ENCODE peak calls at places on chromosomes 13 and 19, in four cellular contexts. Q is IMR-90, H is GM12878, E is K562. M is an unnamed sample.

GRCh38 chr19:17183271-17183757 is 31.8 kb upstream of the USE1 start:
- DNase-seq in Q (no peak), H (no peak), E (no peak), M (no peak)

GRCh38 chr13:27997904-27998522 is 9.5 kb upstream of the URAD start:
- DNase-seq in Q (peak), H (no peak), E (peak), M (peak)

GRCh38 chr19:47142779-47143178 is 12.1 kb downstream of the SAE1 start:
- DNase-seq in Q (no peak), H (no peak), E (no peak), M (no peak)

GRCh38 chr19:4539697-4540581 is at the start of gene LRG1:
- DNase-seq in Q (no peak), H (peak), E (peak), M (no peak)

GRCh38 chr19:52527134-52527953 is at the start of gene ZNF808:
- DNase-seq in Q (peak), H (peak), E (peak), M (peak)

GRCh38 chr19:27774337-27774736 is 1438.6 kb downstream of the UQCRFS1 start:
- DNase-seq in Q (no peak), H (no peak), E (peak), M (no peak)

GRCh38 chr13:28658539-28658795 is 463 bp upstream of the POMP start:
- DNase-seq in Q (no peak), H (no peak), E (no peak), M (no peak)

GRCh38 chr13:27375686-27376326 is 48.6 kb upstream of the GTF3A start:
- DNase-seq in Q (peak), H (no peak), E (peak), M (peak)

GRCh38 chr13:37640499-37640898 is 41.9 kb upstream of the POSTN start:
- DNase-seq in Q (peak), H (no peak), E (no peak), M (peak)

GRCh38 chr13:49400755-49401659 is 42.9 kb downstream of the CAB39L start:
- DNase-seq in Q (peak), H (no peak), E (no peak), M (no peak)

GRCh38 chr19:52022193-52022592 is 6.0 kb downstream of the ZNF614 start:
- DNase-seq in Q (no peak), H (no peak), E (no peak), M (no peak)

GRCh38 chr19:12838182-12838890 is at the start of gene MAST1:
- DNase-seq in Q (no peak), H (no peak), E (peak), M (peak)

GRCh38 chr19:10688545-10689280 is 12.5 kb upstream of the QTRT1 start:
- DNase-seq in Q (no peak), H (no peak), E (no peak), M (no peak)

GRCh38 chr19:1445932-1446712 is 3.8 kb upstream of the APC2 start:
- DNase-seq in Q (no peak), H (no peak), E (peak), M (peak)

GRCh38 chr19:5985098-5985783 is 7.3 kb upstream of the RANBP3 start:
- DNase-seq in Q (peak), H (no peak), E (peak), M (no peak)

GRCh38 chr13:27171244-27171829 is at the start of gene USP12:
- DNase-seq in Q (peak), H (no peak), E (peak), M (no peak)

GRCh38 chr13:99415851-99416331 is 85.4 kb upstream of the TM9SF2 start:
- DNase-seq in Q (no peak), H (no peak), E (no peak), M (no peak)

GRCh38 chr19:18999896-19000620 is 33.3 kb downstream of the SUGP2 start:
- DNase-seq in Q (peak), H (no peak), E (no peak), M (no peak)

GRCh38 chr13:70604448-70604847 is 496.2 kb upstream of the KLHL1 start:
- DNase-seq in Q (no peak), H (no peak), E (no peak), M (no peak)

GRCh38 chr19:45812297-45812696 is 2.8 kb downstream of the RSPH6A start:
- DNase-seq in Q (no peak), H (no peak), E (no peak), M (no peak)

GRCh38 chr19:40362160-40362559 is 13.7 kb downstream of the PLD3 start:
- DNase-seq in Q (no peak), H (no peak), E (no peak), M (no peak)

GRCh38 chr13:20093946-20094345 is 66.9 kb downstream of the GJA3 start:
- DNase-seq in Q (no peak), H (no peak), E (no peak), M (no peak)

GRCh38 chr19:39557791-39558622 is 18.0 kb upstream of the EID2 start:
- DNase-seq in Q (peak), H (peak), E (no peak), M (no peak)

GRCh38 chr13:110759710-110760109 is 46.2 kb downstream of the ING1 start:
- DNase-seq in Q (peak), H (no peak), E (no peak), M (no peak)

GRCh38 chr13:23617551-23618014 is 47.4 kb downstream of the TNFRSF19 start:
- DNase-seq in Q (peak), H (no peak), E (no peak), M (no peak)

GRCh38 chr13:50531917-50532899 is 311.3 kb downstream of the DLEU7 start:
- DNase-seq in Q (peak), H (no peak), E (no peak), M (no peak)

GRCh38 chr13:41587490-41587889 is 130.1 kb downstream of the RGCC start:
- DNase-seq in Q (no peak), H (no peak), E (no peak), M (peak)

GRCh38 chr13:67829641-67830040 is 599.5 kb upstream of the PCDH9 start:
- DNase-seq in Q (no peak), H (no peak), E (no peak), M (no peak)

GRCh38 chr19:50230379-50231351 is 27.2 kb downstream of the MYH14 start:
- DNase-seq in Q (no peak), H (no peak), E (peak), M (no peak)

GRCh38 chr19:54383330-54383729 is 18.6 kb upstream of the LAIR1 start:
- DNase-seq in Q (no peak), H (no peak), E (no peak), M (no peak)

GRCh38 chr19:10742494-10742893 is 24.6 kb downstream of the DNM2 start:
- DNase-seq in Q (no peak), H (no peak), E (no peak), M (no peak)

GRCh38 chr19:45117167-45117594 is 24.2 kb downstream of the PPP1R37 start:
- DNase-seq in Q (peak), H (peak), E (peak), M (no peak)

GRCh38 chr19:28208745-28209144 is 1004.2 kb downstream of the UQCRFS1 start:
- DNase-seq in Q (no peak), H (no peak), E (no peak), M (no peak)

GRCh38 chr13:46745062-46745461 is 51.9 kb downstream of the ESD start:
- DNase-seq in Q (no peak), H (no peak), E (no peak), M (no peak)

GRCh38 chr13:46739447-46740125 is 57.4 kb downstream of the ESD start:
- DNase-seq in Q (no peak), H (no peak), E (no peak), M (no peak)

GRCh38 chr13:46748300-46748699 is 48.7 kb downstream of the ESD start:
- DNase-seq in Q (no peak), H (no peak), E (no peak), M (no peak)

GRCh38 chr13:46747031-46747820 is 49.7 kb downstream of the ESD start:
- DNase-seq in Q (no peak), H (no peak), E (no peak), M (no peak)

GRCh38 chr13:46743191-46743590 is 53.8 kb downstream of the ESD start:
- DNase-seq in Q (peak), H (no peak), E (no peak), M (no peak)
- TF ChIP-seq RCOR1 in Q (no peak), H (no peak), E (no peak), M (no peak)

GRCh38 chr19:33195711-33196347 is 1.7 kb downstream of the LRP3 start:
- DNase-seq in Q (no peak), H (no peak), E (no peak), M (no peak)
- TF ChIP-seq ELK1 in Q (no peak), H (no peak), E (no peak), M (no peak)

DNA sequence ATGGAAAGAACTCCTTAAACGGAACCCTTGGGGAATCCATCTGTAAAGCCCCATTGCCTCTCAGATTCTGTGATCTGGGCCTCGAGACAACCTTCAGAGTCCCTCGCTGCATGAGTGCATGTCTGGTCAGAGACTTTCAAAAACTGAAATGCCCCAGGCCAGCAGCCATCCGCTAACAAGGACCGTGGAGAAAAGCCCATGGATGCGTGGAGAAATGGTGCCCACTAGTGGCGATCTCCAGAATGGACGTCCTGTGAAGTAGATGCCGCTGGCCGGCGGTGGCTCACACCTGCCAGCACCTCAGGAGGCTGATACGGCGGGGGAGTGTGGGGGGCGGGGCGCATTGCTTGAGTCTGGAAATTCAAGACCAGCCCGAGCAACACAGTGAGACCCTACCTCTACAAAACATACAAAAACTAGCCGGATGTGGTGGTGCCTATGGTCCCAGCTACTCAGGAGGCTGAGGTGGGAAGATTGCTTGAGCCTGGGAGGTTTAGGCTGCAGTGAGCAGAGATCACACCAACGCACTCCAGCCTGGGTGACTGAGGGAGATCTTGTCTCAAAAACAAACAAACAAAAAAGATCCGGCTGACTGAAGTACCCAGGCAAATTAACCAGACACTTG is 7.9 kb upstream of the CDC16 start:
- DNase-seq in Q (peak), H (peak), E (peak), M (peak)
- TF ChIP-seq RCOR1 in Q (no peak), H (no peak), E (peak), M (no peak)

GRCh38 chr19:30733826-30734550 is 361.8 kb downstream of the ZNF536 start:
- DNase-seq in Q (no peak), H (no peak), E (no peak), M (no peak)
- TF ChIP-seq ELK1 in Q (no peak), H (no peak), E (no peak), M (no peak)

DNA sequence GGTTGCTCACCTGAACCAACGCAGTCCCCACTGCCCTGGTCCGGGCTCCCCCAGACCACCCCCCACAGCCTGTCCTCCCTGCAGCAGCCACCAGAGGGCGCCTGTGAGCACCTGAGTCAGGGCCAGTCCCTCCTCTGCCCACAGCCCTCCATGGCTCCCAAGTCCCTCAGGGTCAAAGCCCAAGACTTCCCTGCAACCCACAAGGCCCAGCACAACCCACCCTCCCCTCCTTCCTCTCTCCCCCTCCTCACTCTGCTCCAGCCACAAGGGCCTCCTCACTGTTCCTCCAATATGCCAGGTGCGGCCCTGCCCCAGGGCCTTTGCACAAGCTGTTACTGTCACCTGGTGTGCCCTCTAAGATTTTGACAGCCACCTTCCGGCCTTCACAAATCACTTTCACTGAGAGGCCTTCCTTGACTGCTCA is 10.9 kb downstream of the GNA15 start:
- DNase-seq in Q (no peak), H (no peak), E (peak), M (no peak)
- TF ChIP-seq RCOR1 in Q (no peak), H (no peak), E (peak), M (no peak)

GRCh38 chr19:2553510-2553909 is 77.6 kb downstream of the GADD45B start:
- DNase-seq in Q (no peak), H (no peak), E (no peak), M (no peak)

GRCh38 chr19:2551864-2552185 is 75.9 kb downstream of the GADD45B start:
- DNase-seq in Q (no peak), H (no peak), E (no peak), M (no peak)

GRCh38 chr19:2554856-2555255 is 78.9 kb downstream of the GADD45B start:
- DNase-seq in Q (peak), H (no peak), E (no peak), M (no peak)

GRCh38 chr19:2551172-2551863 is 75.4 kb downstream of the GADD45B start:
- DNase-seq in Q (no peak), H (no peak), E (no peak), M (no peak)

DNA sequence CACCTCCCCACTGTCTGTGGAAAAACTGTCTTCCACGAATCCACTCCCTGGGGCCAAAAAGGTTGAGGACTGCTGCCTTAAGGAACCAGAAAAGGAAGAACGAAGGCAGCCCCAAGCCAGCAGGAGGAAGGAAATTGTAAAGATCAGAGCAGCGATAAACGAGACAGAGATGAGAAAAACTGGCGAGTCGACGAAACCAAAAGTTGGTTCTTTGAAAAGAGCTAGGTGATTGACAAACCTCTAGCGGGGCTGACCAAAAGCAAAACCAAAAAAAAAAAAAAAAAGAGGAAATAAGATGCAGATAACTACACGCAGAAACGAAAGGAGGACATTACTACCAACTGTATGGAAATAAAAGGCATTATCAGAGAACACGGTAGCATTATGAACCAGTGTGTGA is 76.9 kb downstream of the GADD45B start:
- DNase-seq in Q (no peak), H (peak), E (no peak), M (no peak)
- TF ChIP-seq ELK1 in Q (no peak), H (no peak), E (no peak), M (no peak)

GRCh38 chr19:48833977-48834376 is 2.3 kb downstream of the HSD17B14 start:
- DNase-seq in Q (no peak), H (no peak), E (no peak), M (no peak)
- TF ChIP-seq RCOR1 in Q (no peak), H (no peak), E (no peak), M (no peak)

GRCh38 chr13:33612641-33613638 is 205.0 kb upstream of the RFC3 start:
- DNase-seq in Q (no peak), H (no peak), E (no peak), M (no peak)

GRCh38 chr13:33611016-33611805 is 206.7 kb upstream of the RFC3 start:
- DNase-seq in Q (peak), H (no peak), E (no peak), M (no peak)

GRCh38 chr13:33616130-33616529 is 201.8 kb upstream of the RFC3 start:
- DNase-seq in Q (no peak), H (no peak), E (no peak), M (no peak)

GRCh38 chr13:33617055-33617454 is 200.9 kb upstream of the RFC3 start:
- DNase-seq in Q (no peak), H (no peak), E (no peak), M (no peak)

DNA sequence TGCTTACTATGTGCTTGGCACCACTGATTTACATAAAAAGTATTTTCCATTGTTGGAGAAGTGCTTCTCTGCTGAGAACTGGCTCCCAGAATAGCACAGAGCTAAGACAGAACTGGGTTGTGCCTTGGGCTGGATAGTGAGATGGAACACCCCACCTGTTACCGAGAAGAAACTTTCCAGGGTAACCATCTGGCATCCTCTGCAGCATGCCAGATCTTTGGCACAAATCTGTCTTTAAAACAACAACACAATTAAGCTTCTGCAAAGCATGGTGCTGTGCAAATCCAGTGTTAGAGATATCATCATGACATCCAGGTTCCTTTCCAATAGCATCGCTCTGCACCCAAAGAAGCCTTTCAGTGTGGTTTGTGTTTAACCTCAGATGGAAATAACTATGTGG is 202.5 kb upstream of the RFC3 start:
- DNase-seq in Q (no peak), H (no peak), E (no peak), M (no peak)
- TF ChIP-seq ELK1 in Q (no peak), H (no peak), E (no peak), M (no peak)

M was measured in A549.